ENCODE peak calls at places on chromosomes 5 and 9, in eight cellular contexts. F is tibial artery; O is upper lobe of right lung; X is adipocyte; B is stomach; W is pancreas; U is CD8-positive, alpha-beta memory T cell; Y is BE2C. R is an unnamed sample.
A peak's percentile ranks its signal among the peaks of the same experiment; 100 is the strongest.

GRCh38 chr5:31815394-31815793 is 176.5 kb downstream of the PDZD2 start:
- DNase-seq in F (no peak), O (no peak), X (no peak), B (no peak), W (no peak), U (no peak), Y (no peak), R (no peak)

GRCh38 chr5:142446131-142446959 is 121.5 kb upstream of the SPRY4 start:
- DNase-seq in F (no peak), O (no peak), X (peak; percentile 36), B (no peak), W (no peak), U (no peak), Y (no peak), R (no peak)

GRCh38 chr5:115589043-115589442 is 13.2 kb downstream of the TICAM2 start:
- DNase-seq in F (no peak), O (no peak), X (no peak), B (no peak), W (no peak), U (no peak), Y (no peak), R (no peak)

GRCh38 chr5:118857700-118858099 is 130.6 kb downstream of the DTWD2 start:
- DNase-seq in F (no peak), O (no peak), X (peak; percentile 3), B (no peak), W (peak; percentile 17), U (no peak), Y (no peak), R (no peak)

GRCh38 chr5:159956074-159956473 is 39.8 kb downstream of the ADRA1B start:
- DNase-seq in F (no peak), O (no peak), X (peak; percentile 59), B (no peak), W (no peak), U (no peak), Y (no peak), R (no peak)

GRCh38 chr5:67149933-67150523 is 46.6 kb downstream of the CD180 start:
- DNase-seq in F (no peak), O (no peak), X (peak; percentile 71), B (no peak), W (no peak), U (no peak), Y (no peak), R (no peak)

GRCh38 chr9:31824860-31825259 is 559.6 kb upstream of the ACO1 start:
- DNase-seq in F (no peak), O (no peak), X (no peak), B (no peak), W (no peak), U (no peak), Y (no peak), R (no peak)

GRCh38 chr5:103014983-103015382 is 105.0 kb downstream of the GIN1 start:
- DNase-seq in F (no peak), O (no peak), X (peak; percentile 51), B (no peak), W (no peak), U (no peak), Y (no peak), R (no peak)

GRCh38 chr5:176436641-176437040 is 11.5 kb upstream of the FAF2 start:
- DNase-seq in F (no peak), O (no peak), X (peak; percentile 61), B (no peak), W (no peak), U (no peak), Y (no peak), R (no peak)

GRCh38 chr5:1926471-1927341 is 44.0 kb upstream of the IRX4 start:
- DNase-seq in F (no peak), O (no peak), X (no peak), B (no peak), W (no peak), U (no peak), Y (no peak), R (no peak)

GRCh38 chr5:40360685-40361084 is 319.0 kb upstream of the PTGER4 start:
- DNase-seq in F (no peak), O (no peak), X (no peak), B (no peak), W (no peak), U (no peak), Y (no peak), R (no peak)

GRCh38 chr5:55037046-55037771 is 13.2 kb downstream of the GZMK start:
- DNase-seq in F (no peak), O (no peak), X (peak; percentile 12), B (no peak), W (no peak), U (peak; percentile 37), Y (no peak), R (no peak)

GRCh38 chr9:13186091-13186490 is 93.4 kb downstream of the MPDZ start:
- DNase-seq in F (no peak), O (no peak), X (no peak), B (no peak), W (no peak), U (no peak), Y (no peak), R (no peak)

GRCh38 chr5:159555084-159555483 is 224.8 kb upstream of the IL12B start:
- DNase-seq in F (no peak), O (no peak), X (no peak), B (no peak), W (no peak), U (no peak), Y (no peak), R (no peak)

GRCh38 chr9:27535701-27536118 is 6.1 kb upstream of the MOB3B start:
- DNase-seq in F (no peak), O (no peak), X (no peak), B (no peak), W (no peak), U (no peak), Y (no peak), R (no peak)

GRCh38 chr9:132293145-132293721 is 61.6 kb downstream of the SETX start:
- DNase-seq in F (no peak), O (no peak), X (no peak), B (no peak), W (no peak), U (peak; percentile 5), Y (no peak), R (no peak)

GRCh38 chr5:351084-351910 is 29.8 kb downstream of the AHRR start:
- DNase-seq in F (no peak), O (no peak), X (no peak), B (no peak), W (no peak), U (no peak), Y (no peak), R (no peak)

GRCh38 chr5:96332535-96333396 is 100.3 kb downstream of the PCSK1 start:
- DNase-seq in F (no peak), O (no peak), X (no peak), B (peak; percentile 73), W (no peak), U (no peak), Y (no peak), R (no peak)

GRCh38 chr5:99955962-99956361 is 579.2 kb upstream of the FAM174A start:
- DNase-seq in F (no peak), O (peak; percentile 45), X (no peak), B (no peak), W (no peak), U (no peak), Y (no peak), R (no peak)

GRCh38 chr9:130347931-130348330 is 82.4 kb downstream of the HMCN2 start:
- DNase-seq in F (no peak), O (no peak), X (no peak), B (no peak), W (no peak), U (no peak), Y (no peak), R (no peak)

GRCh38 chr5:130652178-130652577 is 512.9 kb downstream of the HINT1 start:
- DNase-seq in F (no peak), O (no peak), X (peak; percentile 69), B (no peak), W (no peak), U (no peak), Y (no peak), R (no peak)

DNA sequence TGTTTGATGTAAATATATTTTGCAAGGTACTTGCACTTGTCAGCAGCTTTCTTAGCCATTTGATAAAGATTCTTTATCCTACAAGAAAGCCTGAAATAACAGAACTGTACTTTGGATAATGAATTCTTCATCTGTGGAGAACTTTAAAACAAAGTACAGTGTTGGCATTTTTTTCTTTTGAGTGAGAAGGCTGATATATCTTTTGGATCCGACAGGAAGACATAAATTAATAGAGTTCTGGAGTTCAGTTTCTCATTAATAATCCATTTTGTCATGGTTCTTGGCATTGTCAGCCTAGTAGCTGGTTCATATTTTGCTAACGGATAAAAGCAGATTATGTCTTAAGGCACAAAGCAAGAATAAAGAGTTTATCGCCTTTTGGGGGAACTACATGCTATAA is 17.0 kb downstream of the PBX3 start:
- DNase-seq in F (no peak), O (no peak), X (no peak), B (no peak), W (no peak), U (no peak), Y (no peak), R (no peak)
- H3K4me1 ChIP-seq in F (no peaks in the 10 kb centered on the region), O (peaks cover 23% of the 10 kb centered on the region), X (peaks cover 10% of the 10 kb centered on the region), B (no peaks in the 10 kb centered on the region), W (no peaks in the 10 kb centered on the region), U (no peaks in the 10 kb centered on the region), Y (peaks cover 15% of the 10 kb centered on the region), R (peaks cover 51% of the 10 kb centered on the region)

GRCh38 chr5:155127552-155127951 is 114.0 kb downstream of the KIF4B start:
- DNase-seq in F (no peak), O (no peak), X (no peak), B (no peak), W (no peak), U (no peak), Y (no peak), R (no peak)

GRCh38 chr5:155126573-155126972 is 113.0 kb downstream of the KIF4B start:
- DNase-seq in F (no peak), O (no peak), X (no peak), B (no peak), W (no peak), U (no peak), Y (no peak), R (no peak)

GRCh38 chr5:155125696-155126095 is 112.1 kb downstream of the KIF4B start:
- DNase-seq in F (no peak), O (no peak), X (no peak), B (no peak), W (no peak), U (no peak), Y (no peak), R (no peak)

GRCh38 chr5:155129513-155129880 is 115.9 kb downstream of the KIF4B start:
- DNase-seq in F (no peak), O (no peak), X (no peak), B (no peak), W (no peak), U (no peak), Y (no peak), R (no peak)

GRCh38 chr5:155128786-155129512 is 115.4 kb downstream of the KIF4B start:
- DNase-seq in F (no peak), O (no peak), X (no peak), B (no peak), W (no peak), U (no peak), Y (no peak), R (no peak)
- H3K9me3 ChIP-seq in F (no peaks in the 10 kb centered on the region), O (no peaks in the 10 kb centered on the region), X (no peaks in the 10 kb centered on the region), B (no peaks in the 10 kb centered on the region), W (no peaks in the 10 kb centered on the region), U (no peaks in the 10 kb centered on the region), Y (no peaks in the 10 kb centered on the region), R (no peaks in the 10 kb centered on the region)

GRCh38 chr5:150060471-150060870 is 25.9 kb downstream of the CSF1R start:
- DNase-seq in F (peak; percentile 43), O (no peak), X (no peak), B (no peak), W (no peak), U (no peak), Y (no peak), R (no peak)
- H3K4me1 ChIP-seq in F (no peaks in the 10 kb centered on the region), O (no peaks in the 10 kb centered on the region), X (peaks cover 7% of the 10 kb centered on the region), B (no peaks in the 10 kb centered on the region), W (no peaks in the 10 kb centered on the region), U (no peaks in the 10 kb centered on the region), Y (no peaks in the 10 kb centered on the region), R (no peaks in the 10 kb centered on the region)

GRCh38 chr9:113042884-113043657 is 13.5 kb downstream of the ZFP37 start:
- DNase-seq in F (no peak), O (no peak), X (no peak), B (no peak), W (no peak), U (no peak), Y (no peak), R (no peak)
- H3K9me3 ChIP-seq in F (peaks cover 95% of the 10 kb centered on the region), O (peaks cover 98% of the 10 kb centered on the region), X (peaks cover 98% of the 10 kb centered on the region), B (peaks cover 100% of the 10 kb centered on the region), W (peaks cover 14% of the 10 kb centered on the region), U (peaks cover 59% of the 10 kb centered on the region), Y (peaks cover 10% of the 10 kb centered on the region), R (peaks cover 100% of the 10 kb centered on the region)